ENCODE peak calls at places on chromosomes 6 and 20, in seven cellular contexts. R is lower lobe of right lung, W is OCI-LY7, A is endodermal cell, Z is SK-N-SH, L is MM.1S, P is neural progenitor cell. O is an unnamed sample.

GRCh38 chr6:103507052-103507451 is 1352.7 kb downstream of the HACE1 start:
- DNase-seq in R (no peak), W (no peak), A (no peak), Z (no peak), L (no peak), P (no peak), O (no peak)

GRCh38 chr6:26358511-26358981 is 6.5 kb upstream of the BTN3A2 start:
- DNase-seq in R (no peak), W (peak; percentile 89), A (no peak), Z (no peak), L (peak; percentile 94), P (no peak), O (no peak)

GRCh38 chr20:36408219-36408618 is 102.1 kb downstream of the DLGAP4 start:
- DNase-seq in R (no peak), W (no peak), A (peak; percentile 57), Z (peak; percentile 75), L (no peak), P (peak; percentile 49), O (no peak)

GRCh38 chr6:97282238-97282725 is 734 bp downstream of the MMS22L start:
- DNase-seq in R (no peak), W (peak; percentile 23), A (no peak), Z (peak; percentile 16), L (peak; percentile 10), P (peak; percentile 51), O (peak; percentile 11)

GRCh38 chr6:1267057-1267732 is 44.7 kb upstream of the FOXQ1 start:
- DNase-seq in R (no peak), W (no peak), A (no peak), Z (no peak), L (no peak), P (no peak), O (no peak)

GRCh38 chr6:149931501-149931900 is 8.6 kb upstream of the RAET1G start:
- DNase-seq in R (no peak), W (no peak), A (no peak), Z (no peak), L (no peak), P (no peak), O (no peak)

GRCh38 chr20:48769111-48769879 is 58.5 kb downstream of the PREX1 start:
- DNase-seq in R (peak; percentile 72), W (no peak), A (no peak), Z (no peak), L (no peak), P (no peak), O (no peak)

GRCh38 chr6:128655978-128656498 is 135.6 kb upstream of the PTPRK start:
- DNase-seq in R (no peak), W (no peak), A (no peak), Z (no peak), L (no peak), P (peak; percentile 15), O (no peak)

GRCh38 chr6:3592371-3592941 is 135.6 kb upstream of the SLC22A23 start:
- DNase-seq in R (no peak), W (no peak), A (no peak), Z (no peak), L (no peak), P (no peak), O (peak; percentile 95)

GRCh38 chr6:9502991-9503761 is 911.7 kb downstream of the TFAP2A start:
- DNase-seq in R (no peak), W (no peak), A (no peak), Z (no peak), L (no peak), P (peak; percentile 71), O (no peak)

GRCh38 chr20:10381477-10381876 is 52.5 kb downstream of the MKKS start:
- DNase-seq in R (no peak), W (no peak), A (no peak), Z (no peak), L (no peak), P (no peak), O (no peak)

GRCh38 chr6:143159001-143159400 is 98.3 kb downstream of the AIG1 start:
- DNase-seq in R (no peak), W (no peak), A (no peak), Z (no peak), L (no peak), P (no peak), O (no peak)

GRCh38 chr6:125220712-125221111 is 67.1 kb downstream of the TPD52L1 start:
- DNase-seq in R (no peak), W (no peak), A (no peak), Z (no peak), L (no peak), P (no peak), O (no peak)

GRCh38 chr20:1674361-1674760 is 16.8 kb upstream of the SIRPG start:
- DNase-seq in R (no peak), W (no peak), A (no peak), Z (no peak), L (no peak), P (no peak), O (no peak)

GRCh38 chr6:95949985-95950384 is 65.8 kb upstream of the FUT9 start:
- DNase-seq in R (no peak), W (no peak), A (no peak), Z (no peak), L (no peak), P (no peak), O (no peak)

GRCh38 chr6:95948324-95948723 is 67.5 kb upstream of the FUT9 start:
- DNase-seq in R (no peak), W (no peak), A (no peak), Z (no peak), L (peak; percentile 26), P (no peak), O (no peak)

DNA sequence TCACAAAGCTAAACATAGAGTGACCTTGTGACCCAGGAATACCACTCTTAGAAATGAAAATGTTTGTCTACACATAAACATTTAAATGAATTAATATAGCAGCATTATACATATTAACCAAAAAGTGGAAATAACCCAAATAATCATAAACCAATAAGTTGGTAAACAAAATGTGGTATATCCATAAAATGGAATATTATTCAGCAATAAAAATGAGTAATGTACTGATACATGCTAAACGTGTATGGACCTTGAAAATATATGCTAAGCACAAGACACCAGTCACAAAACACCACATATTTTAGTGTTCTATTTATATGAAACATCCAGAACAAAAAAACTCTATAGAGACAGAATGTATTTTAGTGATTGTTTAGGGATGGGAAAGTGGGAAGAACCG is 68.9 kb upstream of the FUT9 start:
- DNase-seq in R (no peak), W (no peak), A (no peak), Z (no peak), L (no peak), P (no peak), O (no peak)
- H3K4me1 ChIP-seq in R (no peaks in the 10 kb centered on the region), W (no peaks in the 10 kb centered on the region), A (no peaks in the 10 kb centered on the region), Z (no peaks in the 10 kb centered on the region), L (no peaks in the 10 kb centered on the region), P (no peaks in the 10 kb centered on the region), O (no peaks in the 10 kb centered on the region)

DNA sequence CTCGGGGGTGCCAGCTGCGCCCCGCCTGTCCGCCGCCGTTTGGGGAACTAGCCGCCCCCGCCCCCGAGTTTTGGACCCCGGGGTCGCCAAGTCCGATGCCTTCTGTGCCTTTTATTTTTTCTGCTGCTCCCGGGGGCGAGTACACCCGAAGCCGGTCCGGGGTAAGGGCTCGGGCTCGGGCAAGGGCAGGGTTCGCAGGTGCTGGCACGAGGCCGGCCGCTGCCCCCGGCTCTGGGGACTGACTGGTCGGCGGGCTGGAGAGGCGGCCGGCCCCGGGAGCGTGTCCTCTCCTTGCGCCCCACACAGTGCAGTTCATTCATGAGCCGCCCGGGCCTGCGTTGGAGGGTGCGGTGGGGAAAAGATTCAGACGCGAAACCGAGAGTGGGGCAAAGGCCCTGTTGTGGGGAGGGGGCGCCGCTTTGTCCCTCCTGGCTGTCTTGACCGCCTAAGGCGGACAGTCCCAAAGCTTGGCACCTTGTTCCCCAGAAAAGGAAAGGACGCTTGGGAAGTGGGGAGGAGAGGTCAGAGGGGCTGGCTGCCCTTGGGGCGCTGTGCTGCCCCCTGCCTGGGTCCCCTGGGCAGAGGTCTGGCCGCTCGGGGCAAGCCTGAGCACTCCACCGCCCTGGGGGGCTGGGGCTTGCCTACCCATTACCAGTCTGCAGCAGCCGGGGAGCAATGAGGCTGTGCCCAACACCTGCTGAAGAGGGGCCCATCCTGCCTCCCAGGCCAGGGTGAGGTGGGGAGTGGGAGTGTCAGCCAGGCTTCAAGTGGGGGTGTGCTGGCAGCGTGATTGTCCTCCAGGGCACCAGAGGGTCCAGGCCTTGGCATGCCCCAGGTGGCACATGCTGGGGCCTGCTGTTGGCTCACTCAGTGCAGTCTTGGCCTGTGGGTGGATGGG is 915 bp downstream of the TMEM63B start:
- DNase-seq in R (peak; percentile 67), W (peak; percentile 40), A (peak; percentile 80), Z (peak; percentile 82), L (peak; percentile 22), P (peak; percentile 74), O (peak; percentile 44)
- TF ChIP-seq CTCF in R (no peak), W (peak; percentile 8), A (peak; percentile 41), Z (peak; percentile 19), L (peak; percentile 12), P (peak; percentile 20), O (no peak)

GRCh38 chr6:87907521-87907920 is 140.1 kb upstream of the SPACA1 start:
- DNase-seq in R (no peak), W (peak; percentile 72), A (no peak), Z (no peak), L (peak; percentile 72), P (no peak), O (peak; percentile 83)

GRCh38 chr6:87909849-87910248 is 137.8 kb upstream of the SPACA1 start:
- DNase-seq in R (no peak), W (no peak), A (no peak), Z (no peak), L (no peak), P (no peak), O (peak; percentile 79)

GRCh38 chr6:87912102-87912501 is 135.5 kb upstream of the SPACA1 start:
- DNase-seq in R (no peak), W (no peak), A (no peak), Z (no peak), L (no peak), P (no peak), O (no peak)

GRCh38 chr6:87905101-87905517 is 142.5 kb upstream of the SPACA1 start:
- DNase-seq in R (no peak), W (peak; percentile 97), A (no peak), Z (no peak), L (peak; percentile 77), P (no peak), O (no peak)

DNA sequence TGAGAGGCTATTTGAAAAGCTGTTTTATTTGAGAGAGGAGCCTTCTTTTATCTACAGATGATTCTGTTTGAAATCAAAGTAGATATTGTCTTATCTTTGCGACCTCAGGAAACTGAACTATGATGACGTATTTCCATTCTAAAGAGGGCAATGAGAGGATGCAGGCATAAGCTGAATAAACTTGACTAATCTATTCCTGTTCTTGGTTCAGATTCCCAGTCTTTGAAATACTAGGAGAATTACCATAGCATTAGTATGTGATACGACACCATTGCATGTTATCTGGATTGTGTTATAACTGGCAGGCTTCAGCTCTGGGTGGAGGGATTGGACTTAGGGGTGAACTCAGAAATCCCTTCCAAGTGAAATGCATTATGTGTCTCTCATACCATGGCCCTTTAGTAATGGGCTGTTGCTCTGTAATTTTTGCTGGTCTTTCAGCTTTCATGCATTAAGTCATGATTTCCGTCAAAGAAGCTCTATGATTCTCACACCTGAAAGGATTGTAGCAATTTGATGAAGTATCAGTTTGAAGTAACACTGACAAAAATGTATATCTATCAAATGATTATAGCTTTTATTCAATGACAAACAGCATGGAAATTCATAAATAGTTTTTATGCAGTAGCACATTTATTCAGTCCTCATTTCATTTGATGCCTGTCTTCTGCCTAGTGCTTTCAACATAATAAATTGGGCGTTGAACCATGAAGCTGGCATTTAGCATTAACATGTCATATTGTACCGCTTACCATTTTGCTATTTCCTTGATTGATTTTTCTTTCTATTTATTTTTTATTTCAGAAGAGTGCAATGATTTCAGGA is 138.5 kb upstream of the SPACA1 start:
- DNase-seq in R (no peak), W (no peak), A (no peak), Z (no peak), L (no peak), P (no peak), O (peak; percentile 10)
- H3K36me3 ChIP-seq in R (no peaks in the 10 kb centered on the region), W (peaks cover 42% of the 10 kb centered on the region), A (no peaks in the 10 kb centered on the region), Z (no peaks in the 10 kb centered on the region), L (no peaks in the 10 kb centered on the region), P (no peaks in the 10 kb centered on the region), O (no peaks in the 10 kb centered on the region)

GRCh38 chr6:154485784-154486183 is 24.7 kb downstream of the CNKSR3 start:
- DNase-seq in R (no peak), W (no peak), A (no peak), Z (no peak), L (no peak), P (no peak), O (no peak)
- H3K4me1 ChIP-seq in R (peaks cover 22% of the 10 kb centered on the region), W (no peaks in the 10 kb centered on the region), A (no peaks in the 10 kb centered on the region), Z (peaks cover 40% of the 10 kb centered on the region), L (no peaks in the 10 kb centered on the region), P (peaks cover 14% of the 10 kb centered on the region), O (no peaks in the 10 kb centered on the region)

O was measured in cardiac muscle cell.